ENCODE peak calls at places on chromosomes 11 and 22, in four cellular contexts. I is WTC11, V is GM12878, Y is HepG2. T is an unnamed sample.

GRCh38 chr11:129249351-129249750 is 57.2 kb upstream of the ARHGAP32 start:
- DNase-seq in I (no peak), V (no peak), Y (no peak), T (no peak)

GRCh38 chr11:66112041-66112491 is 42.0 kb downstream of the PACS1 start:
- DNase-seq in I (peak), V (no peak), Y (no peak), T (no peak)

GRCh38 chr11:35600439-35600838 is 17.8 kb upstream of the FJX1 start:
- DNase-seq in I (no peak), V (no peak), Y (no peak), T (no peak)

GRCh38 chr11:1217151-1217550 is 5.7 kb upstream of the MUC5B start:
- DNase-seq in I (no peak), V (no peak), Y (no peak), T (no peak)

GRCh38 chr22:37053310-37054077 is 2.0 kb downstream of the KCTD17 start:
- DNase-seq in I (no peak), V (no peak), Y (no peak), T (no peak)

GRCh38 chr11:71495286-71496090 is 31.6 kb upstream of the KRTAP5-7 start:
- DNase-seq in I (no peak), V (no peak), Y (no peak), T (no peak)

GRCh38 chr11:68461284-68461861 is 821 bp downstream of the PPP6R3 start:
- DNase-seq in I (no peak), V (no peak), Y (no peak), T (peak)

GRCh38 chr22:35023692-35024363 is 42.1 kb upstream of the ISX start:
- DNase-seq in I (peak), V (no peak), Y (no peak), T (peak)

GRCh38 chr11:78821371-78822306 is 247.0 kb upstream of the NARS2 start:
- DNase-seq in I (no peak), V (no peak), Y (no peak), T (no peak)

GRCh38 chr22:30998329-30998728 is 29.3 kb downstream of the TUG1 start:
- DNase-seq in I (no peak), V (no peak), Y (no peak), T (no peak)

GRCh38 chr11:96905084-96905641 is 515.4 kb downstream of the JRKL start:
- DNase-seq in I (no peak), V (no peak), Y (no peak), T (no peak)

GRCh38 chr11:47408598-47409439 is 429 bp downstream of the SLC39A13 start:
- DNase-seq in I (peak), V (no peak), Y (no peak), T (no peak)

GRCh38 chr11:27282141-27282590 is 80.8 kb downstream of the CCDC34 start:
- DNase-seq in I (no peak), V (no peak), Y (peak), T (no peak)

GRCh38 chr11:1209371-1210057 is 13.4 kb upstream of the MUC5B start:
- DNase-seq in I (peak), V (no peak), Y (no peak), T (no peak)

GRCh38 chr11:86176165-86176884 is 68.2 kb upstream of the EED start:
- DNase-seq in I (no peak), V (no peak), Y (peak), T (peak)

GRCh38 chr11:35014352-35014751 is 97.9 kb downstream of the PDHX start:
- DNase-seq in I (no peak), V (no peak), Y (no peak), T (no peak)

GRCh38 chr22:31162015-31162765 is 2.2 kb downstream of the RNF185 start:
- DNase-seq in I (no peak), V (no peak), Y (no peak), T (no peak)

GRCh38 chr11:100810146-100810545 is 123.1 kb downstream of the ARHGAP42 start:
- DNase-seq in I (no peak), V (no peak), Y (no peak), T (no peak)

GRCh38 chr22:19798825-19799224 is 38.2 kb downstream of the TBX1 start:
- DNase-seq in I (no peak), V (no peak), Y (no peak), T (no peak)

GRCh38 chr11:118921929-118922744 is 3.6 kb downstream of the BCL9L start:
- DNase-seq in I (peak), V (no peak), Y (peak), T (peak)

GRCh38 chr11:40029406-40029805 is 1430.0 kb downstream of the LRRC4C start:
- DNase-seq in I (no peak), V (no peak), Y (no peak), T (no peak)

GRCh38 chr11:65565624-65566453 is 4.4 kb upstream of the ZNRD2 start:
- DNase-seq in I (no peak), V (no peak), Y (no peak), T (no peak)

GRCh38 chr22:24270556-24271405 is at the start of gene SPECC1L:
- DNase-seq in I (peak), V (peak), Y (peak), T (peak)

GRCh38 chr22:36977401-36977861 is 41.8 kb downstream of the TST start:
- DNase-seq in I (peak), V (peak), Y (peak), T (peak)

GRCh38 chr11:121540627-121541026 is 87.9 kb upstream of the SORL1-AS1 start:
- DNase-seq in I (no peak), V (peak), Y (no peak), T (no peak)

GRCh38 chr11:17405232-17406005 is 17.0 kb upstream of the KCNJ11 start:
- DNase-seq in I (peak), V (no peak), Y (peak), T (peak)

GRCh38 chr11:111265421-111265820 is 19.9 kb downstream of the POU2AF2 start:
- DNase-seq in I (no peak), V (no peak), Y (no peak), T (no peak)

GRCh38 chr11:65423516-65424199 is 1.1 kb downstream of the NEAT1 start:
- DNase-seq in I (no peak), V (no peak), Y (no peak), T (no peak)

GRCh38 chr22:38465673-38466490 is 2.0 kb upstream of the KDELR3 start:
- DNase-seq in I (no peak), V (no peak), Y (no peak), T (no peak)

GRCh38 chr11:117908959-117909610 is 20.1 kb downstream of the TMPRSS13 start:
- DNase-seq in I (no peak), V (no peak), Y (no peak), T (no peak)

GRCh38 chr11:35967042-35967441 is 23.2 kb downstream of the LDLRAD3 start:
- DNase-seq in I (no peak), V (no peak), Y (no peak), T (no peak)

GRCh38 chr22:47102648-47103047 is 340.2 kb downstream of the TBC1D22A start:
- DNase-seq in I (peak), V (no peak), Y (peak), T (no peak)
- TF ChIP-seq CREM in I (no peak), V (no peak), Y (no peak), T (no peak)

GRCh38 chr11:64120951-64121569 is 44.9 kb downstream of the MACROD1 start:
- DNase-seq in I (no peak), V (no peak), Y (no peak), T (no peak)
- TF ChIP-seq CBFB in I (no peak), V (no peak), Y (no peak), T (no peak)

GRCh38 chr11:44562836-44563460 is 2.5 kb upstream of the CD82 start:
- DNase-seq in I (no peak), V (no peak), Y (no peak), T (no peak)
- TF ChIP-seq CREM in I (no peak), V (no peak), Y (no peak), T (no peak)

GRCh38 chr11:98047647-98048046 is 973.1 kb upstream of the CNTN5 start:
- DNase-seq in I (no peak), V (no peak), Y (no peak), T (no peak)
- TF ChIP-seq CBFB in I (no peak), V (no peak), Y (no peak), T (no peak)

GRCh38 chr11:82995754-82996398 is 75.8 kb downstream of the RAB30 start:
- DNase-seq in I (no peak), V (no peak), Y (no peak), T (no peak)
- TF ChIP-seq CREM in I (no peak), V (peak), Y (no peak), T (no peak)

DNA sequence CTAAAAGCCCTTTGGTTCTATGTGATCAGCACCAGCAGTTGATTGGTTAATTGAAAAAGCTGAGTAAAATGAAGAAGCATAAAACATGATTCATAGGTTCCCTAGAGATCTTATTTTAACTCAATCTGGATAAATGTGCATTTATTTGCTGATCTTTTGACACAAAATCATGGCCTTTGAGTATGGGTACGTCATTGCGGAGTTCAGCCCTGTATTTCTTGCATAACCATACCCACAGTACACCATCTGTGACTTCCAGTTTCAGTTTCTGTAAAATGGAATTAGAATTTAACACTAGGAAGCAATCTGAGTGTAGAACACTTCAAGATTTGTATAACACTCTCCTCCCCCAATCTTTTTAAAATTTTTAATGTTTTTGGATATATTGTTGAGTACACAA is 358.2 kb downstream of the DDX10 start:
- DNase-seq in I (no peak), V (no peak), Y (no peak), T (no peak)
- TF ChIP-seq CBFB in I (no peak), V (no peak), Y (no peak), T (no peak)

GRCh38 chr11:60950933-60951610 is 904 bp downstream of the SLC15A3 start:
- DNase-seq in I (peak), V (no peak), Y (no peak), T (no peak)
- TF ChIP-seq CREM in I (peak), V (peak), Y (no peak), T (no peak)

DNA sequence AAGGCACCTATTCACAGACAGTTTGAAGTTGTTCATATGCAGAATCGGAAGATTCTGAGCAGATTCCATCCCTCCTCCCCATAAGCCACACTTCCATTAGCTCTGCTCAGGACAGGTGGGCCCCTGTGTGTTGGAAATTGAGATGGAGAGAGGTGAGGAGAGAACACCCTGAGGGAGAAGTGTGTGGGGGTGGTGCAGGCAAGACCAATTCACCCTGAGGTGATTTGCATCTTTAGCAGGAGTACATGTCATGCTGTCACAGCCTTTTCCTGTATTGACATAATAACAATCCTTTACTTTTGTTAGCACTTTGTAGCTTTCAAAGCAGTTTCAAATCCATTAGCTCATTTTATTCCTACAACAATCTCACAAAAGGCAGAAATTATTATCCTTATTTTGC is 275.9 kb downstream of the ST3GAL4 start:
- DNase-seq in I (no peak), V (no peak), Y (no peak), T (no peak)
- TF ChIP-seq CBFB in I (no peak), V (no peak), Y (no peak), T (no peak)